ENCODE peak calls at places on chromosome 10, in five cellular contexts. D is left lobe of liver, E is GOT3, G is left lung, K is dermis microvascular lymphatic vessel endothelial cell. J is an unnamed sample.

GRCh38 chr10:5631936-5632335 is 34.5 kb downstream of the ASB13 start:
- DNase-seq in G (no peak), K (no peak), D (peak), E (no peak), J (no peak)

GRCh38 chr10:102230264-102230860 is 4.3 kb downstream of the ELOVL3 start:
- DNase-seq in G (peak), K (no peak), D (no peak), E (no peak), J (no peak)

GRCh38 chr10:121096617-121097431 is 245.7 kb downstream of the WDR11 start:
- DNase-seq in E (no peak), K (no peak), D (no peak), G (no peak), J (no peak)

GRCh38 chr10:43921881-43922280 is 273.2 kb upstream of the ZNF32 start:
- DNase-seq in E (no peak), D (no peak), K (no peak), G (no peak), J (no peak)

GRCh38 chr10:33476757-33477273 is 142.3 kb upstream of the NRP1 start:
- DNase-seq in K (no peak), E (no peak), G (no peak), D (peak), J (no peak)

GRCh38 chr10:21057989-21058388 is 160.9 kb upstream of the NEBL start:
- DNase-seq in G (no peak), K (no peak), E (no peak), D (no peak), J (no peak)

GRCh38 chr10:80900661-80901060 is 363.0 kb downstream of the SH2D4B start:
- DNase-seq in E (no peak), K (no peak), D (peak), G (no peak), J (no peak)

GRCh38 chr10:33136271-33136670 is 178.2 kb upstream of the ITGB1 start:
- DNase-seq in E (no peak), D (no peak), K (no peak), G (no peak), J (no peak)

GRCh38 chr10:71475243-71475871 is 78.6 kb downstream of the CDH23 start:
- DNase-seq in D (peak), G (no peak), E (no peak), K (no peak), J (no peak)

GRCh38 chr10:99926925-99927718 is 82.6 kb downstream of the DNMBP start:
- DNase-seq in E (no peak), D (peak), K (no peak), G (no peak), J (peak)

GRCh38 chr10:48468130-48468790 is 136.6 kb downstream of the ARHGAP22 start:
- DNase-seq in E (no peak), D (peak), G (no peak), K (no peak), J (no peak)

J was measured in pulmonary artery endothelial cell.